ENCODE peak calls at places on chromosome 1, in eight cellular contexts. U, H, G, I, N, A, F and J are unnamed samples.

GRCh38 chr1:24963943-24964677 is 34.0 kb upstream of the RUNX3 start:
- DNase-seq in U (no peak), H (no peak), G (no peak), I (no peak), N (no peak), A (no peak), F (no peak), J (no peak)

GRCh38 chr1:94887603-94888171 is 39.2 kb downstream of the CNN3 start:
- DNase-seq in U (no peak), H (no peak), G (no peak), I (no peak), N (no peak), A (no peak), F (no peak), J (no peak)

GRCh38 chr1:183580281-183580682 is 10.0 kb downstream of the NCF2 start:
- DNase-seq in U (peak), H (no peak), G (peak), I (no peak), N (no peak), A (no peak), F (no peak), J (no peak)

GRCh38 chr1:201468501-201468843 is 516 bp downstream of the PHLDA3 start:
- DNase-seq in U (no peak), H (no peak), G (no peak), I (no peak), N (no peak), A (peak), F (peak), J (no peak)

GRCh38 chr1:204152310-204153044 is 633 bp upstream of the ETNK2 start:
- DNase-seq in U (no peak), H (no peak), G (no peak), I (no peak), N (no peak), A (no peak), F (peak), J (no peak)

GRCh38 chr1:82515650-82516049 is 714.9 kb downstream of the ADGRL2 start:
- DNase-seq in U (no peak), H (no peak), G (no peak), I (no peak), N (no peak), A (no peak), F (peak), J (no peak)

GRCh38 chr1:93093332-93094006 is 14.4 kb downstream of the MTF2 start:
- DNase-seq in U (peak), H (no peak), G (no peak), I (no peak), N (no peak), A (no peak), F (no peak), J (no peak)

GRCh38 chr1:209876091-209876800 is 48.5 kb downstream of the UTP25 start:
- DNase-seq in U (no peak), H (no peak), G (no peak), I (no peak), N (no peak), A (no peak), F (no peak), J (no peak)

GRCh38 chr1:63633281-63633680 is 40.1 kb downstream of the PGM1 start:
- DNase-seq in U (no peak), H (no peak), G (no peak), I (no peak), N (no peak), A (no peak), F (no peak), J (no peak)

GRCh38 chr1:94602802-94603625 is 61.5 kb upstream of the F3 start:
- DNase-seq in U (peak), H (no peak), G (no peak), I (no peak), N (no peak), A (no peak), F (no peak), J (no peak)